ENCODE peak calls at places on chromosome 6, in eight cellular contexts. I, P, Y, C, J, O, F and L are unnamed samples.

GRCh38 chr6:75128881-75129570 is 76.8 kb downstream of the COL12A1 start:
- DNase-seq in O (no peak), F (no peak), J (no peak), P (no peak), Y (no peak), I (peak), C (no peak), L (no peak)

GRCh38 chr6:110178626-110179405 is 654 bp downstream of the WASF1 start:
- DNase-seq in P (peak), Y (peak), I (no peak), J (peak), O (peak), F (peak), C (peak), L (peak)

GRCh38 chr6:6659600-6660327 is 71.2 kb downstream of the LY86 start:
- DNase-seq in F (no peak), J (peak), P (no peak), C (no peak), I (no peak), Y (no peak), O (no peak), L (no peak)

GRCh38 chr6:79536615-79536968 is 638 bp downstream of the LCA5 start:
- DNase-seq in P (peak), F (peak), I (no peak), C (peak), O (peak), J (no peak), Y (no peak), L (peak)

GRCh38 chr6:1482381-1483166 is 93.2 kb downstream of the FOXF2 start:
- DNase-seq in C (no peak), Y (no peak), F (no peak), P (no peak), I (no peak), O (no peak), J (no peak), L (no peak)

GRCh38 chr6:132052096-132052495 is 100.9 kb upstream of the CCN2 start:
- DNase-seq in F (no peak), P (no peak), Y (no peak), O (no peak), J (no peak), I (no peak), C (no peak), L (no peak)

GRCh38 chr6:97665410-97665809 is 382.4 kb upstream of the MMS22L start:
- DNase-seq in F (no peak), Y (no peak), P (no peak), J (no peak), I (no peak), O (no peak), C (no peak), L (no peak)

GRCh38 chr6:135267085-135267484 is 86.0 kb downstream of the MYB start:
- DNase-seq in J (no peak), O (no peak), P (peak), Y (no peak), F (no peak), C (no peak), I (no peak), L (no peak)

GRCh38 chr6:154476494-154476893 is 34.0 kb downstream of the CNKSR3 start:
- DNase-seq in J (no peak), I (no peak), P (no peak), Y (no peak), F (no peak), O (no peak), C (no peak), L (no peak)

GRCh38 chr6:6984585-6985366 is 123.0 kb upstream of the RREB1 start:
- DNase-seq in J (no peak), P (peak), Y (no peak), F (no peak), C (no peak), O (no peak), I (no peak), L (no peak)